ENCODE peak calls at places on chromosomes 13 and 19, in eight cellular contexts. One of them, this sample, is unnamed.

GRCh38 chr19:7673995-7674667 is 2.8 kb upstream of the MCEMP1 start:
- DNase-seq in heart left ventricle: peak; percentile 61
- DNase-seq in neural progenitor cell: peak; percentile 71
- DNase-seq in Peyer's patch: peak; percentile 73
- DNase-seq in cardiac muscle cell: peak; percentile 63
- DNase-seq in psoas muscle: peak; percentile 63
- DNase-seq in body of pancreas: peak; percentile 52
- DNase-seq in A549: peak; percentile 74
- DNase-seq in this sample: peak; percentile 76

GRCh38 chr13:42258747-42259146 is 13.2 kb upstream of the AKAP11 start:
- DNase-seq in A549: no peak
- DNase-seq in cardiac muscle cell: no peak
- DNase-seq in neural progenitor cell: no peak
- DNase-seq in body of pancreas: no peak
- DNase-seq in heart left ventricle: no peak
- DNase-seq in psoas muscle: no peak
- DNase-seq in Peyer's patch: no peak
- DNase-seq in this sample: no peak

GRCh38 chr13:21009036-21009435 is 52.4 kb downstream of the LATS2 start:
- DNase-seq in body of pancreas: no peak
- DNase-seq in neural progenitor cell: no peak
- DNase-seq in A549: no peak
- DNase-seq in psoas muscle: no peak
- DNase-seq in cardiac muscle cell: no peak
- DNase-seq in Peyer's patch: no peak
- DNase-seq in heart left ventricle: no peak
- DNase-seq in this sample: no peak

GRCh38 chr19:46016426-46017094 is 6.3 kb downstream of the PGLYRP1 start:
- DNase-seq in cardiac muscle cell: peak; percentile 83
- DNase-seq in Peyer's patch: peak; percentile 91
- DNase-seq in body of pancreas: peak; percentile 87
- DNase-seq in A549: peak; percentile 87
- DNase-seq in neural progenitor cell: peak; percentile 93
- DNase-seq in heart left ventricle: peak; percentile 83
- DNase-seq in psoas muscle: peak; percentile 80
- DNase-seq in this sample: peak; percentile 84

GRCh38 chr19:50899549-50899948 is 11.6 kb downstream of the KLK4 start:
- DNase-seq in Peyer's patch: no peak
- DNase-seq in body of pancreas: no peak
- DNase-seq in psoas muscle: no peak
- DNase-seq in neural progenitor cell: no peak
- DNase-seq in heart left ventricle: no peak
- DNase-seq in cardiac muscle cell: no peak
- DNase-seq in A549: no peak
- DNase-seq in this sample: no peak

GRCh38 chr13:93549326-93549855 is 322.8 kb downstream of the GPC6 start:
- DNase-seq in A549: no peak
- DNase-seq in body of pancreas: no peak
- DNase-seq in neural progenitor cell: no peak
- DNase-seq in cardiac muscle cell: peak; percentile 24
- DNase-seq in psoas muscle: no peak
- DNase-seq in heart left ventricle: no peak
- DNase-seq in Peyer's patch: no peak
- DNase-seq in this sample: no peak

GRCh38 chr19:38684078-38684861 is 36.8 kb downstream of the ACTN4 start:
- DNase-seq in A549: peak; percentile 100
- DNase-seq in psoas muscle: peak; percentile 80
- DNase-seq in Peyer's patch: peak; percentile 88
- DNase-seq in neural progenitor cell: no peak
- DNase-seq in cardiac muscle cell: peak; percentile 94
- DNase-seq in heart left ventricle: no peak
- DNase-seq in body of pancreas: no peak
- DNase-seq in this sample: peak; percentile 75

GRCh38 chr13:75713852-75714251 is 77.7 kb downstream of the LMO7 start:
- DNase-seq in Peyer's patch: no peak
- DNase-seq in A549: no peak
- DNase-seq in body of pancreas: no peak
- DNase-seq in cardiac muscle cell: no peak
- DNase-seq in psoas muscle: no peak
- DNase-seq in neural progenitor cell: no peak
- DNase-seq in heart left ventricle: no peak
- DNase-seq in this sample: no peak

GRCh38 chr19:18363787-18364186 is 22.2 kb upstream of the GDF15 start:
- DNase-seq in cardiac muscle cell: no peak
- DNase-seq in neural progenitor cell: no peak
- DNase-seq in heart left ventricle: no peak
- DNase-seq in psoas muscle: no peak
- DNase-seq in A549: no peak
- DNase-seq in body of pancreas: no peak
- DNase-seq in Peyer's patch: no peak
- DNase-seq in this sample: no peak

GRCh38 chr13:30798776-30799625 is 63.7 kb downstream of the ALOX5AP start:
- DNase-seq in Peyer's patch: no peak
- DNase-seq in neural progenitor cell: peak; percentile 50
- DNase-seq in cardiac muscle cell: no peak
- DNase-seq in body of pancreas: no peak
- DNase-seq in psoas muscle: no peak
- DNase-seq in A549: no peak
- DNase-seq in heart left ventricle: no peak
- DNase-seq in this sample: no peak

GRCh38 chr19:51607077-51607476 is 23.1 kb downstream of the SIGLEC5 start:
- DNase-seq in Peyer's patch: no peak
- DNase-seq in psoas muscle: no peak
- DNase-seq in heart left ventricle: no peak
- DNase-seq in body of pancreas: no peak
- DNase-seq in neural progenitor cell: no peak
- DNase-seq in cardiac muscle cell: no peak
- DNase-seq in A549: no peak
- DNase-seq in this sample: no peak

GRCh38 chr13:114161028-114161556 is 18.0 kb upstream of the CFAP97D2 start:
- DNase-seq in neural progenitor cell: no peak
- DNase-seq in body of pancreas: no peak
- DNase-seq in Peyer's patch: peak; percentile 28
- DNase-seq in psoas muscle: no peak
- DNase-seq in heart left ventricle: no peak
- DNase-seq in cardiac muscle cell: no peak
- DNase-seq in A549: no peak
- DNase-seq in this sample: no peak

GRCh38 chr13:114155923-114156883 is 22.9 kb upstream of the CFAP97D2 start:
- DNase-seq in psoas muscle: no peak
- DNase-seq in heart left ventricle: no peak
- DNase-seq in Peyer's patch: no peak
- DNase-seq in neural progenitor cell: no peak
- DNase-seq in A549: no peak
- DNase-seq in body of pancreas: no peak
- DNase-seq in cardiac muscle cell: no peak
- DNase-seq in this sample: peak; percentile 24

GRCh38 chr13:114155320-114155719 is 22.9 kb upstream of the RASA3 start:
- DNase-seq in cardiac muscle cell: no peak
- DNase-seq in Peyer's patch: no peak
- DNase-seq in body of pancreas: no peak
- DNase-seq in neural progenitor cell: no peak
- DNase-seq in psoas muscle: no peak
- DNase-seq in heart left ventricle: no peak
- DNase-seq in A549: no peak
- DNase-seq in this sample: peak; percentile 33

GRCh38 chr13:114154476-114154875 is 22.1 kb upstream of the RASA3 start:
- DNase-seq in A549: no peak
- DNase-seq in Peyer's patch: no peak
- DNase-seq in psoas muscle: no peak
- DNase-seq in heart left ventricle: no peak
- DNase-seq in cardiac muscle cell: no peak
- DNase-seq in body of pancreas: no peak
- DNase-seq in neural progenitor cell: no peak
- DNase-seq in this sample: peak; percentile 25

GRCh38 chr13:114157869-114158495 is 21.1 kb upstream of the CFAP97D2 start:
- DNase-seq in heart left ventricle: no peak
- DNase-seq in body of pancreas: no peak
- DNase-seq in A549: no peak
- DNase-seq in neural progenitor cell: no peak
- DNase-seq in Peyer's patch: no peak
- DNase-seq in cardiac muscle cell: no peak
- DNase-seq in psoas muscle: no peak
- DNase-seq in this sample: peak; percentile 30
- H3K4me1 ChIP-seq in heart left ventricle: no peaks in the 10 kb centered on the region
- H3K4me1 ChIP-seq in body of pancreas: peaks cover 6% of the 10 kb centered on the region
- H3K4me1 ChIP-seq in A549: no peaks in the 10 kb centered on the region
- H3K4me1 ChIP-seq in neural progenitor cell: peaks cover 2% of the 10 kb centered on the region
- H3K4me1 ChIP-seq in Peyer's patch: peaks cover 3% of the 10 kb centered on the region
- H3K4me1 ChIP-seq in cardiac muscle cell: no peaks in the 10 kb centered on the region
- H3K4me1 ChIP-seq in psoas muscle: peaks cover 3% of the 10 kb centered on the region
- H3K4me1 ChIP-seq in this sample: peaks cover 14% of the 10 kb centered on the region

DNA sequence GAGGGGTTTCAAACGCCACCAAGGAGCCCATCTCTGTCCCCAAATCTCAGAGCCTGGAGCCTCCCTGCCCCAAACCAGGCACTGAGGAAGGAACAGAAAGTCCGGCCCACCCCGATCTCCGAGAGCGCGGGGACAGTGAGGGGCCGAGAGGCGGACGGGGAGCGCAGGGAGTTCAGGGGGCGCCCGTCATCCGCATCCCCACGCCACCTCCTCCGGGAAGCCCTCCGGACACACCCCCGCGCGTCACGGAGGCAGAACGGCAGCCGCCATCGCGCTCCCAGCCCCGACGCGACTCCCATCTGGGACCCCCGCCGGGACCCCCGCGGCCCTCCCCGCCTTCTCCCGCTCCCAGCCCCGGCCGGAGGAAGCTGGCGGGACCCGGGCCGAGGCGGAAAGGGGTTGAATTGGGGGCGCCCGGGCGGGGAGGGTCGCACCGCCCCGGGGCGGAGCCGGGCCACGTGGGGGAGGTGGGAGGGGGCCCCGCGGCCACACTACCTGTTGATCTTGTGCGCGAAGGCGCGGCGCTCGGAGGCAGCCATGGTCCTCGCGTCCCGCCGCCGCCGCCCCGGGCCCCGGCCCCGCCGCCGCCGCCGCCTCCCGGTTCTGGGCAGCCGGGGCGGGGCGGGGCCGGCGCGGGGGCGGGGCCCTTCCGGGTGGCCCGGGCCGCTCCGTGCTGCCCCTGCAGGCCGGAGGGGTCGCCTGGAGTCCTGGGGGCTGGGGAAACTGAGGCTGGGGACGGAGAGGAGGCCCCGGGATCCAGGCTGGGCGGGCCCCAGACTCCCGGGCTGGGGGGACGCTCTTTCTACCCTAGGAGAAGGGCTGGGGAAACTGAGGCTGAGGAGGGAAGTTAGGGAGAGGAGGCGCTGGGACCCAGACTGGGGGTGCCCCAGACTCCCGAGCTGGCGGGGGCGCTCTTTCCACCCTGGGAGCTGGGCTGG is at the start of gene DOCK6:
- DNase-seq in heart left ventricle: peak; percentile 51
- DNase-seq in Peyer's patch: peak; percentile 72
- DNase-seq in body of pancreas: peak; percentile 68
- DNase-seq in psoas muscle: peak; percentile 49
- DNase-seq in cardiac muscle cell: no peak
- DNase-seq in A549: no peak
- DNase-seq in neural progenitor cell: peak; percentile 80
- DNase-seq in this sample: peak; percentile 74
- TF ChIP-seq CTCF in heart left ventricle: peak; percentile 14
- TF ChIP-seq CTCF in Peyer's patch: peak; percentile 53
- TF ChIP-seq CTCF in body of pancreas: peak; percentile 48
- TF ChIP-seq CTCF in psoas muscle: peak; percentile 21
- TF ChIP-seq CTCF in cardiac muscle cell: peak; percentile 41
- TF ChIP-seq CTCF in A549: peak; percentile 42
- TF ChIP-seq CTCF in neural progenitor cell: peak; percentile 59
- TF ChIP-seq CTCF in this sample: no peak

GRCh38 chr13:99293178-99293577 is 14.0 kb downstream of the GPR183 start:
- DNase-seq in cardiac muscle cell: no peak
- DNase-seq in psoas muscle: no peak
- DNase-seq in A549: no peak
- DNase-seq in body of pancreas: no peak
- DNase-seq in neural progenitor cell: no peak
- DNase-seq in Peyer's patch: no peak
- DNase-seq in heart left ventricle: no peak
- DNase-seq in this sample: no peak

GRCh38 chr13:99295488-99296252 is 11.5 kb downstream of the GPR183 start:
- DNase-seq in cardiac muscle cell: no peak
- DNase-seq in A549: no peak
- DNase-seq in heart left ventricle: no peak
- DNase-seq in body of pancreas: no peak
- DNase-seq in Peyer's patch: no peak
- DNase-seq in psoas muscle: no peak
- DNase-seq in neural progenitor cell: no peak
- DNase-seq in this sample: no peak

GRCh38 chr13:99296270-99296865 is 10.8 kb downstream of the GPR183 start:
- DNase-seq in heart left ventricle: no peak
- DNase-seq in neural progenitor cell: no peak
- DNase-seq in body of pancreas: no peak
- DNase-seq in A549: no peak
- DNase-seq in psoas muscle: no peak
- DNase-seq in Peyer's patch: no peak
- DNase-seq in cardiac muscle cell: peak; percentile 15
- DNase-seq in this sample: no peak

GRCh38 chr13:99297330-99297729 is 9.9 kb downstream of the GPR183 start:
- DNase-seq in heart left ventricle: no peak
- DNase-seq in cardiac muscle cell: no peak
- DNase-seq in psoas muscle: no peak
- DNase-seq in Peyer's patch: no peak
- DNase-seq in A549: no peak
- DNase-seq in neural progenitor cell: no peak
- DNase-seq in body of pancreas: no peak
- DNase-seq in this sample: no peak

DNA sequence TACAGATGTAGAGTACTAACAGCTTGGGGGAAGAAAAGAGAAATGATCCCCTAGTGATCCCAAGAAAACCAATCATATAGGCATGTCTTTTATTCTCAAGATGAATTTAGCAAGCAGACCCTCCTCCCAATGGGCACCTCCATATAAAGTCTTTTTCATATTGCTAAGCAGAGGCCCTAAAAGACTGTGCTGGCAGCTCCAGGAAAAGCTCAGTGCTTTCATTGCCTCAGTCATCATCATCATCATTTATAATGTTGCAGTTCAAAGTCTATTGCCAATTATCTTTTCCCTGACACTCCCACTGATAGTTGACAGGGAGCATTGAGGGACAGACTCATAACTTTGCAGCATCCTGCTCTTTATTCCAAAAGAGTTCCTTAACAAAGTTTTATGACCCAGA is 13.0 kb downstream of the GPR183 start:
- DNase-seq in heart left ventricle: no peak
- DNase-seq in body of pancreas: no peak
- DNase-seq in Peyer's patch: no peak
- DNase-seq in neural progenitor cell: no peak
- DNase-seq in psoas muscle: no peak
- DNase-seq in cardiac muscle cell: no peak
- DNase-seq in A549: no peak
- DNase-seq in this sample: no peak
- H3K4me1 ChIP-seq in heart left ventricle: no peaks in the 10 kb centered on the region
- H3K4me1 ChIP-seq in body of pancreas: no peaks in the 10 kb centered on the region
- H3K4me1 ChIP-seq in Peyer's patch: no peaks in the 10 kb centered on the region
- H3K4me1 ChIP-seq in neural progenitor cell: no peaks in the 10 kb centered on the region
- H3K4me1 ChIP-seq in psoas muscle: no peaks in the 10 kb centered on the region
- H3K4me1 ChIP-seq in cardiac muscle cell: no peaks in the 10 kb centered on the region
- H3K4me1 ChIP-seq in A549: no peaks in the 10 kb centered on the region
- H3K4me1 ChIP-seq in this sample: peaks cover 8% of the 10 kb centered on the region

GRCh38 chr13:99589575-99589974 is 88.3 kb downstream of the TM9SF2 start:
- DNase-seq in cardiac muscle cell: no peak
- DNase-seq in psoas muscle: no peak
- DNase-seq in neural progenitor cell: no peak
- DNase-seq in Peyer's patch: no peak
- DNase-seq in heart left ventricle: no peak
- DNase-seq in A549: no peak
- DNase-seq in body of pancreas: no peak
- DNase-seq in this sample: no peak
- TF ChIP-seq CTCF in cardiac muscle cell: no peak
- TF ChIP-seq CTCF in psoas muscle: no peak
- TF ChIP-seq CTCF in neural progenitor cell: no peak
- TF ChIP-seq CTCF in Peyer's patch: no peak
- TF ChIP-seq CTCF in heart left ventricle: no peak
- TF ChIP-seq CTCF in A549: no peak
- TF ChIP-seq CTCF in body of pancreas: no peak
- TF ChIP-seq CTCF in this sample: no peak

GRCh38 chr19:13865243-13865577 is 11.7 kb upstream of the NANOS3 start:
- DNase-seq in body of pancreas: no peak
- DNase-seq in neural progenitor cell: no peak
- DNase-seq in psoas muscle: no peak
- DNase-seq in cardiac muscle cell: no peak
- DNase-seq in Peyer's patch: no peak
- DNase-seq in heart left ventricle: no peak
- DNase-seq in A549: no peak
- DNase-seq in this sample: no peak
- H3K4me1 ChIP-seq in body of pancreas: peaks cover 27% of the 10 kb centered on the region
- H3K4me1 ChIP-seq in neural progenitor cell: peaks cover 6% of the 10 kb centered on the region
- H3K4me1 ChIP-seq in psoas muscle: peaks cover 11% of the 10 kb centered on the region
- H3K4me1 ChIP-seq in cardiac muscle cell: peaks cover 4% of the 10 kb centered on the region
- H3K4me1 ChIP-seq in Peyer's patch: no peaks in the 10 kb centered on the region
- H3K4me1 ChIP-seq in heart left ventricle: peaks cover 19% of the 10 kb centered on the region
- H3K4me1 ChIP-seq in A549: peaks cover 43% of the 10 kb centered on the region
- H3K4me1 ChIP-seq in this sample: peaks cover 11% of the 10 kb centered on the region